ENCODE peak calls at places on chromosome 18, in nine cellular contexts. I, P, K, D, J, R, L, Y and X are unnamed samples.

GRCh38 chr18:36382854-36383253 is 85.3 kb downstream of the FHOD3 start:
- DNase-seq in I (no peak), P (no peak), K (no peak), D (no peak), J (no peak), R (no peak), L (no peak), Y (no peak), X (no peak)

GRCh38 chr18:9095297-9096012 is 7.0 kb upstream of the NDUFV2 start:
- DNase-seq in I (no peak), P (peak; percentile 89), K (no peak), D (no peak), J (no peak), R (no peak), L (peak; percentile 35), Y (no peak), X (peak; percentile 23)

GRCh38 chr18:9422816-9423519 is 52.3 kb upstream of the RALBP1 start:
- DNase-seq in I (no peak), P (no peak), K (no peak), D (no peak), J (no peak), R (peak; percentile 36), L (peak; percentile 65), Y (no peak), X (no peak)

GRCh38 chr18:80147037-80147417 is 38.0 kb downstream of the ADNP2 start:
- DNase-seq in I (no peak), P (no peak), K (peak; percentile 57), D (no peak), J (no peak), R (no peak), L (peak; percentile 71), Y (no peak), X (no peak)

GRCh38 chr18:38481576-38481975 is 916.0 kb upstream of the CELF4 start:
- DNase-seq in I (no peak), P (no peak), K (no peak), D (no peak), J (no peak), R (no peak), L (no peak), Y (no peak), X (peak; percentile 79)

GRCh38 chr18:24659837-24660720 is 199.6 kb downstream of the HRH4 start:
- DNase-seq in I (no peak), P (peak; percentile 71), K (no peak), D (no peak), J (peak; percentile 66), R (no peak), L (no peak), Y (peak; percentile 59), X (peak; percentile 79)

GRCh38 chr18:35672897-35673296 is 91.4 kb downstream of the GALNT1 start:
- DNase-seq in I (no peak), P (no peak), K (no peak), D (peak; percentile 58), J (no peak), R (no peak), L (no peak), Y (no peak), X (no peak)

GRCh38 chr18:61743775-61744531 is 148.9 kb downstream of the RNF152 start:
- DNase-seq in I (no peak), P (no peak), K (no peak), D (no peak), J (peak; percentile 53), R (no peak), L (no peak), Y (peak; percentile 52), X (no peak)

GRCh38 chr18:23902396-23902795 is 112.2 kb upstream of the TTC39C start:
- DNase-seq in I (no peak), P (no peak), K (peak; percentile 30), D (peak; percentile 40), J (no peak), R (no peak), L (peak; percentile 61), Y (no peak), X (no peak)

GRCh38 chr18:67783215-67783946 is 266.9 kb upstream of the DSEL start:
- DNase-seq in I (no peak), P (no peak), K (no peak), D (no peak), J (no peak), R (no peak), L (peak; percentile 76), Y (peak; percentile 62), X (no peak)

GRCh38 chr18:28834889-28835288 is 658.0 kb upstream of the CDH2 start:
- DNase-seq in I (no peak), P (no peak), K (no peak), D (no peak), J (no peak), R (no peak), L (peak; percentile 66), Y (peak; percentile 65), X (no peak)

GRCh38 chr18:45156941-45157340 is 458.3 kb upstream of the SLC14A2 start:
- DNase-seq in I (no peak), P (no peak), K (no peak), D (no peak), J (no peak), R (no peak), L (no peak), Y (no peak), X (no peak)

GRCh38 chr18:1436199-1436598 is 531.5 kb downstream of the ADCYAP1 start:
- DNase-seq in I (no peak), P (no peak), K (no peak), D (no peak), J (no peak), R (no peak), L (no peak), Y (no peak), X (no peak)

GRCh38 chr18:56196495-56197225 is 441.7 kb downstream of the TXNL1 start:
- DNase-seq in I (no peak), P (no peak), K (no peak), D (no peak), J (no peak), R (no peak), L (no peak), Y (no peak), X (no peak)

GRCh38 chr18:70195852-70196434 is 9.5 kb downstream of the RTTN start:
- DNase-seq in I (no peak), P (peak; percentile 63), K (peak; percentile 56), D (peak; percentile 20), J (no peak), R (no peak), L (peak; percentile 85), Y (peak; percentile 57), X (peak; percentile 36)

GRCh38 chr18:58970943-58971799 is 106.5 kb downstream of the ZNF532 start:
- DNase-seq in I (no peak), P (no peak), K (no peak), D (no peak), J (no peak), R (no peak), L (no peak), Y (no peak), X (no peak)

GRCh38 chr18:77119101-77119850 is 13.3 kb downstream of the MBP start:
- DNase-seq in I (no peak), P (no peak), K (no peak), D (no peak), J (no peak), R (no peak), L (no peak), Y (no peak), X (no peak)

GRCh38 chr18:42514522-42514921 is 559.5 kb downstream of the PIK3C3 start:
- DNase-seq in I (no peak), P (no peak), K (no peak), D (no peak), J (no peak), R (no peak), L (no peak), Y (no peak), X (no peak)

GRCh38 chr18:78819926-78820834 is 159.4 kb upstream of the SALL3 start:
- DNase-seq in I (no peak), P (no peak), K (no peak), D (no peak), J (no peak), R (peak; percentile 36), L (no peak), Y (no peak), X (no peak)

GRCh38 chr18:75507636-75508035 is 80.1 kb upstream of the SMIM21 start:
- DNase-seq in I (no peak), P (no peak), K (no peak), D (no peak), J (no peak), R (no peak), L (no peak), Y (no peak), X (no peak)

GRCh38 chr18:44133483-44133882 is 547.2 kb upstream of the SETBP1 start:
- DNase-seq in I (no peak), P (no peak), K (no peak), D (no peak), J (no peak), R (no peak), L (no peak), Y (peak; percentile 25), X (no peak)